ENCODE peak calls at places on chromosomes 6 and 20, in six cellular contexts. L is HCT116, P is PC-3, J is neural progenitor cell, C is SK-N-SH, W is MM.1S. E is an unnamed sample.

GRCh38 chr6:170271771-170272314 is 19.0 kb downstream of the DLL1 start:
- DNase-seq in P (no peak), L (no peak), C (no peak), W (peak; percentile 61), J (no peak), E (no peak)

GRCh38 chr6:36576573-36576972 is 17.6 kb upstream of the SRSF3 start:
- DNase-seq in P (no peak), W (no peak), C (no peak), J (no peak), L (no peak), E (no peak)

GRCh38 chr6:128275030-128275429 is 245.4 kb downstream of the PTPRK start:
- DNase-seq in W (no peak), J (no peak), L (no peak), P (peak; percentile 38), C (no peak), E (peak; percentile 54)

GRCh38 chr6:82072113-82072512 is 175.4 kb downstream of the IBTK start:
- DNase-seq in J (no peak), C (no peak), P (no peak), L (no peak), W (no peak), E (peak; percentile 25)

GRCh38 chr6:31285496-31285895 is 13.6 kb upstream of the HLA-C start:
- DNase-seq in L (no peak), P (no peak), W (no peak), J (no peak), C (no peak), E (no peak)

GRCh38 chr6:51323056-51323455 is 504.4 kb downstream of the TFAP2B start:
- DNase-seq in P (no peak), C (no peak), J (peak; percentile 17), L (no peak), W (no peak), E (no peak)

GRCh38 chr20:2585811-2586210 is 49.4 kb downstream of the TMC2 start:
- DNase-seq in P (peak; percentile 69), W (no peak), L (no peak), C (no peak), J (no peak), E (peak; percentile 54)

GRCh38 chr6:3263091-3263490 is 4.3 kb downstream of the PSMG4 start:
- DNase-seq in L (no peak), P (no peak), J (no peak), W (no peak), C (no peak), E (no peak)

GRCh38 chr6:169970306-169970988 is 219.0 kb downstream of the ERMARD start:
- DNase-seq in C (peak; percentile 44), J (no peak), P (no peak), L (no peak), W (no peak), E (no peak)

GRCh38 chr6:157989541-157990289 is 8.1 kb downstream of the SYNJ2 start:
- DNase-seq in C (peak; percentile 79), J (no peak), W (no peak), L (no peak), P (peak; percentile 86), E (peak; percentile 70)
- H3K9ac ChIP-seq in C (peak overlapping the region; percentile 27), J (no peak overlapping the region), W (no peak overlapping the region), L (peak overlapping the region; percentile 37), P (peak overlapping the region; percentile 54), E (peak overlapping the region; percentile 27)

GRCh38 chr20:51995551-51995951 is 193.2 kb upstream of the SALL4 start:
- DNase-seq in P (no peak), C (no peak), L (no peak), J (no peak), W (no peak), E (no peak)
- TF ChIP-seq EZH2phosphoT487 in P (no peak), C (no peak), L (no peak), J (no peak), W (no peak), E (no peak)

GRCh38 chr20:50543326-50543725 is 33.1 kb downstream of the PTPN1 start:
- DNase-seq in L (no peak), C (no peak), J (no peak), P (no peak), W (no peak), E (no peak)

GRCh38 chr20:50540620-50541605 is 30.7 kb downstream of the PTPN1 start:
- DNase-seq in C (no peak), W (no peak), P (peak; percentile 78), J (no peak), L (peak; percentile 91), E (peak; percentile 71)

GRCh38 chr20:50538276-50538675 is 28.1 kb downstream of the PTPN1 start:
- DNase-seq in C (no peak), J (no peak), W (no peak), L (no peak), P (no peak), E (no peak)

GRCh38 chr20:50545123-50545522 is 34.9 kb downstream of the PTPN1 start:
- DNase-seq in W (no peak), P (no peak), L (no peak), C (no peak), J (no peak), E (no peak)

DNA sequence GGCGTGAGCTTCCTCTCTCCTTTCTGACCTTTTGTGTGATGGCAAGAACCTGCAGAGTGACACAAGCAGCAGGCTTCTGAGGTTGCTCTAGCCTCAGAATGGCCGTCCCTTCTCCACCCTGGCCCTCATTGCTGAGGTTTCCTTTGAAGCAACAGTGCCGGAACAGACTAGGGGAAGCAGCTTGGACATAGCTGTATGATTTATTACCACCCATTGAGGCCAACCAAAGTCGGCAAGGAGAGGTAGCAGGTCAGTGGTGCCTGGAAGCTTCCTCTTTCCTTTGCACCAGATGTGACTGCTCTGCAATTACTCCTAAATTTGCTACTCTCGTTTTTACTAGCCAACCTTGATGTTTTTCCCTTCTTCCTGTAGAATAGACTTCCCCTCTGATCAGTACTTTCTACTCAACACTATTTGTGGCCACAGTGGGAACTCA is 31.4 kb downstream of the PTPN1 start:
- DNase-seq in L (peak; percentile 43), P (no peak), J (no peak), C (no peak), W (no peak), E (no peak)
- H3K27ac ChIP-seq in L (peak overlapping the region; percentile 93), P (no peak overlapping the region), J (no peak overlapping the region), C (peak overlapping the region; percentile 60), W (no peak overlapping the region), E (peak overlapping the region; percentile 55)

GRCh38 chr6:44508646-44509045 is 121.1 kb downstream of the CDC5L start:
- DNase-seq in P (peak; percentile 73), C (no peak), W (no peak), J (no peak), L (no peak), E (peak; percentile 79)
- H3K9ac ChIP-seq in P (no peak overlapping the region), C (no peak overlapping the region), W (no peak overlapping the region), J (no peak overlapping the region), L (no peak overlapping the region), E (no peak overlapping the region)

DNA sequence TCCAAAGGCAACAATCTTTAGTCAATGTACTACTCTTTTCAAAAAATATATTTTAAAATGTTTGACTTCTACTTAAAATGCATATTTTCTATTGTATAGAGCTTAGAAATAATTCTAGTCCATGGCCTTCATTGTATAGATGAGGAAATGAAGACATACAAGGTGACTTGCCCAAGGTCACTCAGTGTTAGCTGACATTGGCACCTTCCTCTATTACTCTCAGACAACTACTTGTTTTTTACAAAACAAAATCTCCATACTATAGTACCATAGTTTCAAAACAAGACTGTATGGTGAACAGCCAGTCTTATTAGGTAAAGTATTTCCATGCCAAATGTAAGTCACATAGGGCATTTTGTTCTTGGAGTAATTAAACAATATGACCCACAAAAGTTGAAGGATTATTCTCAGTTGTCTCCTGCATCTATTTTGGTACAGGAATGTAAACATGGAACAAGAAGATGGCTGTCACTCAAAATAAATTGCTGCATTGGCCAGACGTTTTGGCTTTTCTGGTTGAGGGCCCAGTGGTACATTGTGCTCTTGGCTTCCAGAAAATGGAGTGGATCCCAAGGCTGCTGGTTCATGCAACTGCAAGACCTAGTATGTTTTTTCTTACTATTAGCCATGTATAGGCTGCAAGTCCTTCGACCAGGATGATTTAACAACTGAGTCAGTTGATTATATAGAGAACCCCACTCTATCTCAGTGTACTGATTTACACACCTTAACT is 54.3 kb upstream of the NOX3 start:
- DNase-seq in C (no peak), L (no peak), J (no peak), W (no peak), P (no peak), E (no peak)
- TF ChIP-seq EZH2phosphoT487 in C (no peak), L (no peak), J (no peak), W (no peak), P (no peak), E (no peak)

GRCh38 chr20:33730946-33731692 is 677 bp upstream of the ZNF341 start:
- DNase-seq in L (no peak), W (no peak), P (no peak), J (peak; percentile 12), C (no peak), E (no peak)
- H3K27ac ChIP-seq in L (peak overlapping the region; percentile 83), W (peak overlapping the region; percentile 82), P (no peak overlapping the region), J (no peak overlapping the region), C (peak overlapping the region; percentile 87), E (peak overlapping the region; percentile 54)

GRCh38 chr20:25032065-25032477 is 25.9 kb downstream of the ACSS1 start:
- DNase-seq in C (no peak), J (no peak), P (no peak), W (no peak), L (no peak), E (no peak)

GRCh38 chr20:25031241-25031640 is 26.7 kb downstream of the ACSS1 start:
- DNase-seq in P (no peak), W (no peak), L (no peak), J (no peak), C (no peak), E (no peak)

GRCh38 chr20:25033941-25034335 is 24.0 kb downstream of the ACSS1 start:
- DNase-seq in L (no peak), W (no peak), C (no peak), P (no peak), J (no peak), E (no peak)

GRCh38 chr20:25033250-25033940 is 24.5 kb downstream of the ACSS1 start:
- DNase-seq in W (no peak), L (no peak), J (no peak), P (no peak), C (peak; percentile 36), E (no peak)

DNA sequence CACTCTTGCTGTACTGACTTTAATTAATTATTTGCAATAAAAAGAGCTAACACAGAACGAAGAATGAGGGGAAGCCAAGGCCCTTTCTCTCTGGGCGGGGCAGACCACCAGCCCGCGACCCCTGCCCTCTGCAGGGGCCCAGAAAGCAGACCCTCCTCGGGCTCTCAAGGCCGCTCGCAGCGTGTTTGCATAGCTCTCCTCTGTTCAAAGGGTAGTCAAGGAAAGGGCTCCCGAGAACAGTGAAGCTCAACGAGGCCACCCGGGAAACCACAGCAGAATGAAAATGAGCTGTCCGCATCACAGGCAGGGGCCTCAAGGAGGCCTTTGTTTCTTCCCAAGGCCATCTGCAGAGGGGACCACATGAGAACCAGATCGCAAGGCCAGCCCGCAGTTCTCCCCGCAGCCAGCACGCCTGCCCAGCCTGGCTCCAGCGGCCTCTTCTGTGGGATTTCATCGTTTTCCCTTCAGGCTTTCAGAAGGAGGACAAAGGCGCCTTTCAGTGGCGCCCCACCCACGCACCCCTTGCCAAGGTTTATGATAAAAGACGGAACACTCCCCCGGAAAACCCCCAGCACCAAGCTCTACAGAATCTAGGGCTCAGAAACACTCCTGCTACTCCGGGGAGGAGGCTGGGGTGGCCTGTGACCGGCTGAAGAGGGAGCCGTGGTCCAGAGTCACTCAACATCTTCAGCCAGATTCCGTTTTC is 25.3 kb downstream of the ACSS1 start:
- DNase-seq in P (no peak), W (no peak), L (no peak), J (peak; percentile 36), C (no peak), E (no peak)
- H3K9ac ChIP-seq in P (no peak overlapping the region), W (no peak overlapping the region), L (no peak overlapping the region), J (no peak overlapping the region), C (no peak overlapping the region), E (no peak overlapping the region)

GRCh38 chr6:43347444-43347843 is 22.0 kb downstream of the ZNF318 start:
- DNase-seq in J (no peak), W (no peak), L (no peak), C (no peak), P (no peak), E (no peak)
- TF ChIP-seq EZH2phosphoT487 in J (no peak), W (no peak), L (no peak), C (no peak), P (no peak), E (no peak)

E was measured in GM23248.